ENCODE peak calls at places on chromosome 14, in ten cellular contexts. L is sigmoid colon; Y is natural killer cell; J is T-helper 2 cell; C is stimulated activated CD4-positive, alpha-beta T cell treated with anti-CD3 and anti-CD28 coated beads, Interleukin-2, amount 100 ng/mL, for 24 hours; F is occipital lobe; D is BJ; M is hippocampal formation; S is ovary; E is NCI-H1105. I is an unnamed sample.

GRCh38 chr14:34699873-34700621 is 14.3 kb downstream of the CFL2 start:
- DNase-seq in L (no peak), Y (no peak), J (no peak), C (no peak), F (no peak), D (peak), M (no peak), S (no peak), E (no peak), I (peak)

GRCh38 chr14:68795602-68796417 is 2.9 kb upstream of the ZFP36L1 start:
- DNase-seq in L (peak), Y (peak), J (peak), C (peak), F (peak), D (no peak), M (peak), S (peak), E (peak), I (no peak)

GRCh38 chr14:85401396-85401795 is 128.5 kb upstream of the FLRT2 start:
- DNase-seq in L (no peak), Y (no peak), J (no peak), C (no peak), F (no peak), D (no peak), M (no peak), S (no peak), E (no peak), I (no peak)

GRCh38 chr14:92400579-92401444 is 77.8 kb downstream of the SLC24A4 start:
- DNase-seq in L (no peak), Y (no peak), J (no peak), C (no peak), F (no peak), D (no peak), M (no peak), S (no peak), E (no peak), I (no peak)

GRCh38 chr14:100605706-100606686 is 18.8 kb upstream of the BEGAIN start:
- DNase-seq in L (peak), Y (no peak), J (no peak), C (no peak), F (no peak), D (no peak), M (no peak), S (no peak), E (no peak), I (no peak)

GRCh38 chr14:54370323-54371125 is 26.3 kb upstream of the CDKN3 start:
- DNase-seq in L (no peak), Y (no peak), J (no peak), C (no peak), F (no peak), D (no peak), M (no peak), S (no peak), E (no peak), I (no peak)

GRCh38 chr14:26966942-26967341 is 369.1 kb upstream of the NOVA1 start:
- DNase-seq in L (peak), Y (no peak), J (no peak), C (no peak), F (no peak), D (no peak), M (peak), S (no peak), E (no peak), I (no peak)

GRCh38 chr14:34649344-34649743 is 19.4 kb upstream of the SNX6 start:
- DNase-seq in L (no peak), Y (no peak), J (no peak), C (no peak), F (no peak), D (peak), M (no peak), S (no peak), E (no peak), I (peak)

GRCh38 chr14:51852541-51852940 is 7.9 kb upstream of the GNG2 start:
- DNase-seq in L (no peak), Y (no peak), J (no peak), C (no peak), F (no peak), D (no peak), M (no peak), S (no peak), E (no peak), I (no peak)

GRCh38 chr14:50222061-50222613 is 9.2 kb downstream of the SOS2 start:
- DNase-seq in L (no peak), Y (no peak), J (no peak), C (no peak), F (no peak), D (peak), M (no peak), S (no peak), E (no peak), I (no peak)

GRCh38 chr14:103561381-103562134 is 899 bp downstream of the BAG5 start:
- DNase-seq in L (no peak), Y (no peak), J (peak), C (peak), F (no peak), D (no peak), M (no peak), S (no peak), E (no peak), I (no peak)

GRCh38 chr14:95998656-95999055 is 40.5 kb upstream of the C14orf132 start:
- DNase-seq in L (no peak), Y (no peak), J (no peak), C (no peak), F (no peak), D (peak), M (no peak), S (no peak), E (peak), I (no peak)

GRCh38 chr14:60003991-60004390 is 84.0 kb downstream of the LRRC9 start:
- DNase-seq in L (no peak), Y (no peak), J (no peak), C (no peak), F (no peak), D (no peak), M (no peak), S (no peak), E (no peak), I (no peak)

GRCh38 chr14:76947078-76947837 is 81.2 kb downstream of the IRF2BPL start:
- DNase-seq in L (peak), Y (peak), J (peak), C (peak), F (peak), D (no peak), M (peak), S (peak), E (peak), I (no peak)

GRCh38 chr14:91892918-91893527 is 25.7 kb upstream of the TC2N start:
- DNase-seq in L (peak), Y (no peak), J (no peak), C (no peak), F (no peak), D (no peak), M (peak), S (no peak), E (no peak), I (no peak)

GRCh38 chr14:75832621-75833297 is 149.0 kb downstream of the TGFB3 start:
- DNase-seq in L (no peak), Y (no peak), J (no peak), C (no peak), F (no peak), D (peak), M (no peak), S (no peak), E (no peak), I (no peak)

GRCh38 chr14:36268957-36269734 is 51.3 kb downstream of the MBIP start:
- DNase-seq in L (no peak), Y (no peak), J (no peak), C (no peak), F (no peak), D (no peak), M (no peak), S (no peak), E (peak), I (no peak)

GRCh38 chr14:20630340-20631022 is 11.0 kb downstream of the OR6S1 start:
- DNase-seq in L (no peak), Y (no peak), J (no peak), C (peak), F (no peak), D (no peak), M (peak), S (peak), E (peak), I (no peak)

GRCh38 chr14:51283402-51283825 is 43.4 kb downstream of the TMX1 start:
- DNase-seq in L (no peak), Y (no peak), J (no peak), C (no peak), F (no peak), D (peak), M (no peak), S (no peak), E (peak), I (peak)

GRCh38 chr14:38357557-38357956 is 101.7 kb upstream of the CLEC14A start:
- DNase-seq in L (no peak), Y (no peak), J (no peak), C (no peak), F (no peak), D (peak), M (no peak), S (no peak), E (no peak), I (peak)

GRCh38 chr14:50501642-50502041 is 30.7 kb downstream of the MAP4K5 start:
- DNase-seq in L (no peak), Y (no peak), J (no peak), C (no peak), F (no peak), D (no peak), M (no peak), S (no peak), E (no peak), I (peak)

GRCh38 chr14:105196228-105196960 is 15.3 kb upstream of the NUDT14 start:
- DNase-seq in L (no peak), Y (no peak), J (no peak), C (no peak), F (no peak), D (no peak), M (no peak), S (no peak), E (no peak), I (no peak)

GRCh38 chr14:68384881-68385280 is 408.0 kb downstream of the ZFP36L1 start:
- DNase-seq in L (no peak), Y (no peak), J (no peak), C (no peak), F (no peak), D (no peak), M (no peak), S (no peak), E (no peak), I (no peak)

GRCh38 chr14:64763089-64763782 is 59.0 kb downstream of the PLEKHG3 start:
- DNase-seq in L (no peak), Y (no peak), J (no peak), C (no peak), F (no peak), D (no peak), M (no peak), S (peak), E (no peak), I (no peak)

GRCh38 chr14:93747102-93747501 is 41.2 kb downstream of the PRIMA1 start:
- DNase-seq in L (no peak), Y (no peak), J (no peak), C (no peak), F (peak), D (no peak), M (peak), S (no peak), E (no peak), I (no peak)